ENCODE peak calls at places on chromosome 16, in six cellular contexts. A is colonic mucosa; D is CD8-positive, alpha-beta T cell; J is Peyer's patch; V is pancreas; U is endodermal cell. W is an unnamed sample.

GRCh38 chr16:88533945-88534641 is 36.1 kb upstream of the ZC3H18 start:
- DNase-seq in V (peak), U (peak), D (peak), A (peak), J (peak), W (peak)

GRCh38 chr16:69273009-69273408 is 38.1 kb upstream of the VPS4A start:
- DNase-seq in J (no peak), D (no peak), V (no peak), A (no peak), U (no peak), W (no peak)

GRCh38 chr16:21156767-21157467 is 1.6 kb upstream of the LDAF1 start:
- DNase-seq in A (peak), J (peak), U (peak), D (no peak), V (no peak), W (no peak)

GRCh38 chr16:52022177-52022576 is 524.8 kb downstream of the TOX3 start:
- DNase-seq in A (no peak), J (no peak), U (no peak), D (no peak), V (no peak), W (no peak)

GRCh38 chr16:64167851-64168770 is 953.8 kb downstream of the CDH11 start:
- DNase-seq in A (no peak), U (no peak), J (no peak), D (no peak), V (no peak), W (no peak)

GRCh38 chr16:4846503-4846900 is 586 bp downstream of the GLYR1 start:
- DNase-seq in J (peak), A (peak), U (peak), D (peak), V (peak), W (no peak)

GRCh38 chr16:67028167-67028554 is 788 bp upstream of the CBFB start:
- DNase-seq in V (no peak), D (no peak), J (no peak), A (no peak), U (no peak), W (no peak)

GRCh38 chr16:50253511-50253903 is 12.8 kb upstream of the ADCY7 start:
- DNase-seq in D (no peak), J (peak), V (peak), U (peak), A (no peak), W (no peak)

GRCh38 chr16:57946181-57946801 is 24.6 kb downstream of the CNGB1 start:
- DNase-seq in U (no peak), J (no peak), A (no peak), V (no peak), D (no peak), W (no peak)

GRCh38 chr16:17270683-17271109 is 200.1 kb downstream of the XYLT1 start:
- DNase-seq in D (no peak), V (no peak), U (no peak), J (no peak), A (peak), W (no peak)

GRCh38 chr16:10598157-10598556 is 17.8 kb upstream of the EMP2 start:
- DNase-seq in J (peak), V (no peak), A (peak), U (no peak), D (no peak), W (no peak)
- H3K27ac ChIP-seq in J (no peak), V (no peak), A (peak), U (no peak), D (no peak), W (no peak)

DNA sequence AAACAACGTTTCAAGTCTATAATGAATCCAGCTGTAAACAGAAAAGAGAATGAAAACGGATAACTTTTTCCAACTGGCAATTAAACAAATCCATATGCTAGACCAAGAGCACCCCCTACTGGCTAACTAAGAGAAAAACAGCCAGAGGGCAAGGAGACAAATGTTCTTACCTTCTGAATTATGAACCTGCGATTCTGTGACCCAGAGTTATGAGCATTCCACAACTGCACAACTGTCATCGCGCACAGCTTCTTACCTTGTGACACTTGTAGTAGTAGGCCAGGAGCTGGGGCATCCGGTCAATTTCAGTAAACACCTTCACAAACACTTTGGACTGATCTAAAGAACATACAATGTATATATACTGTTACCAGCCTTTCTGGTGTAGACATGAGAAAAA is 18.6 kb downstream of the COG7 start:
- DNase-seq in U (peak), D (no peak), J (no peak), A (peak), V (no peak), W (no peak)
- H3K27ac ChIP-seq in U (no peak), D (no peak), J (no peak), A (peak), V (no peak), W (no peak)

GRCh38 chr16:3060339-3061127 is 4.9 kb upstream of the IL32 start:
- DNase-seq in V (no peak), J (no peak), A (no peak), D (peak), U (no peak), W (no peak)
- H3K27ac ChIP-seq in V (no peak), J (no peak), A (no peak), D (no peak), U (no peak), W (no peak)

DNA sequence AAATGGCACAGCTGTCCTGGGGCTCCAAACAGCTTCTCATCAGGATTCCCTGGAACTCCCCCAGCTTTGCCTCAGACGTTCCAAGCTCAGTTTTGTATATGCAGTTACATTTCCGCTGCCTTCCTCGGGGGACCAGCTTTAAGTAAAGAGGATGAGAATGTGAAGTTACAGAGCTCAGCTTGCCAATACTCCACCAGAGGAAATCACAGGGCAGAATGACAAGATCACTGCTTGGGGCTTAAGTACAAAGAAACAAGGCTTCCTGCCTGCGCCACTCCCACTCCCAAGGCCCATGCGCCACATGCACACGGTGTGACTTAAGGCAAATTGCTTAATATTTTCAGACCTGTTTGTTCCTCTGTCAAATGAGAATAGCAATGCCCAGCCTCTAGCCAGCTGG is 272.4 kb upstream of the CDH11 start:
- DNase-seq in V (no peak), D (no peak), A (no peak), J (no peak), U (no peak), W (no peak)
- H3K27ac ChIP-seq in V (no peak), D (no peak), A (no peak), J (no peak), U (no peak), W (no peak)

DNA sequence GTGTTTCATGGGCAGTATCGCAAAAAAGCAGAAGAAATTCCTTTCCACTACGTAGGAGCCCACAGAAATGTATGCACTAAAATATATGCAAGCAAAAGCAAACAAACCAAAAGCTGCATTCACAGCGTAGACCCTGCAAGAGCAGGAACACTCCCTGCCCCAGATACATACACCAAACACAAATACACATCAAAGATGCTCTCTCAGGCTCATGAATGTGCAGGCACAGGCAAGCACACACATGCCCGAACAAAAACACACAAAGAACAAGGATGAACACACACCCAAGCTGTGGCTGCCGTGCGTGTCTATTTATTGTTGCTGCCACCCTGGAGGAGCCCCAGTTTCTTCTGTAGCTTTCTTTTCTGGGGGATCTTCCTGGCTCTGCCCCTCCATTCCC is 1.7 kb downstream of the NUPR1 start:
- DNase-seq in V (no peak), D (no peak), J (no peak), A (no peak), U (no peak), W (no peak)
- H3K27ac ChIP-seq in V (no peak), D (no peak), J (peak), A (peak), U (no peak), W (no peak)